ENCODE peak calls at places on chromosomes 13 and 19, in eight cellular contexts. K, Z, G, A, H, E, I and C are unnamed samples.

GRCh38 chr13:39571502-39572092 is 31.4 kb downstream of the LHFPL6 start:
- DNase-seq in G (no peak), H (no peak), I (no peak), E (no peak), A (no peak), K (no peak), Z (no peak), C (no peak)

GRCh38 chr19:49133621-49134454 is 14.5 kb downstream of the PPFIA3 start:
- DNase-seq in E (peak; percentile 33), I (peak; percentile 60), Z (no peak), K (no peak), H (peak; percentile 91), A (no peak), G (no peak), C (peak; percentile 95)

GRCh38 chr19:46660008-46660517 is 919 bp downstream of the DACT3 start:
- DNase-seq in H (no peak), Z (no peak), G (no peak), I (no peak), A (no peak), E (peak; percentile 45), K (peak; percentile 75), C (peak; percentile 77)

GRCh38 chr13:99992912-99993311 is 11.3 kb downstream of the ZIC2 start:
- DNase-seq in K (no peak), E (peak; percentile 47), I (no peak), H (no peak), G (no peak), A (no peak), Z (no peak), C (no peak)

GRCh38 chr19:43699506-43700367 is 16.1 kb upstream of the IRGC start:
- DNase-seq in Z (no peak), G (no peak), I (no peak), H (peak; percentile 70), K (peak; percentile 47), E (peak; percentile 52), A (no peak), C (peak; percentile 91)

GRCh38 chr19:41929536-41930071 is 1.4 kb upstream of the ERFL start:
- DNase-seq in G (no peak), A (no peak), I (no peak), K (no peak), E (no peak), Z (no peak), H (no peak), C (peak; percentile 76)

GRCh38 chr13:44837250-44837649 is 152.0 kb downstream of the NUFIP1 start:
- DNase-seq in G (no peak), I (no peak), Z (no peak), A (no peak), K (no peak), E (peak; percentile 66), H (no peak), C (no peak)

GRCh38 chr19:10636304-10636972 is 11.1 kb downstream of the SLC44A2 start:
- DNase-seq in Z (no peak), K (no peak), E (no peak), I (no peak), G (no peak), H (no peak), A (no peak), C (peak; percentile 83)

GRCh38 chr13:107216046-107216715 is 648.2 kb upstream of the ARGLU1 start:
- DNase-seq in H (no peak), Z (no peak), E (no peak), G (no peak), I (no peak), A (no peak), K (peak; percentile 37), C (no peak)

GRCh38 chr19:10842788-10843187 is 5.4 kb upstream of the C19orf38 start:
- DNase-seq in H (no peak), G (no peak), I (no peak), Z (no peak), K (no peak), E (no peak), A (no peak), C (peak; percentile 30)

GRCh38 chr13:69793803-69794453 is 313.7 kb upstream of the ATXN8OS start:
- DNase-seq in H (no peak), I (no peak), G (no peak), K (peak; percentile 9), E (no peak), Z (no peak), A (no peak), C (peak; percentile 5)

GRCh38 chr13:44128522-44128921 is 245.1 kb upstream of the SERP2 start:
- DNase-seq in K (no peak), G (no peak), A (no peak), I (no peak), Z (peak; percentile 72), H (no peak), E (peak; percentile 85), C (no peak)

GRCh38 chr13:33739254-33739653 is 78.7 kb upstream of the RFC3 start:
- DNase-seq in I (no peak), Z (no peak), E (no peak), H (no peak), A (no peak), K (no peak), G (no peak), C (no peak)

GRCh38 chr13:86554066-86554465 is 754.8 kb upstream of the SLITRK6 start:
- DNase-seq in I (no peak), Z (no peak), A (no peak), K (no peak), E (no peak), H (no peak), G (no peak), C (no peak)

GRCh38 chr13:43132228-43132627 is 108.8 kb downstream of the DNAJC15 start:
- DNase-seq in E (peak; percentile 27), I (no peak), K (peak; percentile 32), Z (no peak), A (no peak), H (no peak), G (no peak), C (peak; percentile 50)

GRCh38 chr13:40171566-40171965 is 494.9 kb downstream of the FOXO1 start:
- DNase-seq in I (no peak), Z (no peak), H (no peak), E (no peak), A (no peak), G (no peak), K (no peak), C (no peak)

GRCh38 chr19:48837586-48838191 is 1.4 kb upstream of the HSD17B14 start:
- DNase-seq in K (no peak), A (no peak), I (no peak), E (no peak), H (no peak), G (no peak), Z (no peak), C (peak; percentile 67)

GRCh38 chr19:16627194-16627927 is 643 bp downstream of the MED26 start:
- DNase-seq in I (peak; percentile 13), H (peak; percentile 71), G (no peak), A (no peak), E (peak; percentile 51), K (no peak), Z (no peak), C (no peak)

GRCh38 chr13:41942462-41943094 is 18.3 kb downstream of the VWA8 start:
- DNase-seq in E (peak; percentile 65), K (peak; percentile 16), I (no peak), A (no peak), G (no peak), Z (no peak), H (no peak), C (peak; percentile 28)

GRCh38 chr19:19260842-19261241 is 12.3 kb downstream of the TM6SF2 start:
- DNase-seq in Z (no peak), I (no peak), G (no peak), K (no peak), E (no peak), H (no peak), A (no peak), C (no peak)
- H3K27me3 ChIP-seq in Z (peaks cover 40% of the 10 kb centered on the region), I (peaks cover 6% of the 10 kb centered on the region), G (peaks cover 49% of the 10 kb centered on the region), K (peaks cover 10% of the 10 kb centered on the region), E (peaks cover 33% of the 10 kb centered on the region), H (peaks cover 42% of the 10 kb centered on the region), A (peaks cover 3% of the 10 kb centered on the region), C (peaks cover 30% of the 10 kb centered on the region)

GRCh38 chr13:26653310-26653709 is 95.8 kb downstream of the WASF3 start:
- DNase-seq in I (no peak), A (no peak), H (no peak), E (peak; percentile 78), K (no peak), Z (no peak), G (no peak), C (no peak)
- H3K27me3 ChIP-seq in I (no peaks in the 10 kb centered on the region), A (no peaks in the 10 kb centered on the region), H (no peaks in the 10 kb centered on the region), E (no peaks in the 10 kb centered on the region), K (no peaks in the 10 kb centered on the region), Z (no peaks in the 10 kb centered on the region), G (no peaks in the 10 kb centered on the region), C (no peaks in the 10 kb centered on the region)

GRCh38 chr19:1676351-1677266 is 24.2 kb upstream of the TCF3 start:
- DNase-seq in K (no peak), A (no peak), E (no peak), Z (no peak), H (no peak), G (no peak), I (no peak), C (peak; percentile 51)
- H3K27me3 ChIP-seq in K (no peaks in the 10 kb centered on the region), A (peaks cover 10% of the 10 kb centered on the region), E (peaks cover 16% of the 10 kb centered on the region), Z (peaks cover 80% of the 10 kb centered on the region), H (peaks cover 84% of the 10 kb centered on the region), G (peaks cover 96% of the 10 kb centered on the region), I (no peaks in the 10 kb centered on the region), C (peaks cover 54% of the 10 kb centered on the region)

GRCh38 chr19:5828661-5829566 is 10.6 kb downstream of the FUT6 start:
- DNase-seq in I (no peak), G (no peak), A (no peak), E (peak; percentile 27), K (no peak), H (no peak), Z (no peak), C (peak; percentile 95)

GRCh38 chr19:5832049-5832448 is 7.5 kb downstream of the FUT6 start:
- DNase-seq in G (no peak), E (no peak), A (no peak), H (no peak), I (no peak), K (no peak), Z (no peak), C (peak; percentile 32)

GRCh38 chr19:5831152-5831551 is 8.3 kb downstream of the FUT6 start:
- DNase-seq in K (no peak), H (no peak), I (no peak), E (no peak), Z (no peak), G (no peak), A (no peak), C (no peak)

GRCh38 chr19:5827891-5828660 is 11.4 kb downstream of the FUT6 start:
- DNase-seq in H (peak; percentile 96), K (no peak), I (peak; percentile 93), G (peak; percentile 46), Z (peak; percentile 17), E (peak; percentile 93), A (peak; percentile 74), C (peak; percentile 100)

DNA sequence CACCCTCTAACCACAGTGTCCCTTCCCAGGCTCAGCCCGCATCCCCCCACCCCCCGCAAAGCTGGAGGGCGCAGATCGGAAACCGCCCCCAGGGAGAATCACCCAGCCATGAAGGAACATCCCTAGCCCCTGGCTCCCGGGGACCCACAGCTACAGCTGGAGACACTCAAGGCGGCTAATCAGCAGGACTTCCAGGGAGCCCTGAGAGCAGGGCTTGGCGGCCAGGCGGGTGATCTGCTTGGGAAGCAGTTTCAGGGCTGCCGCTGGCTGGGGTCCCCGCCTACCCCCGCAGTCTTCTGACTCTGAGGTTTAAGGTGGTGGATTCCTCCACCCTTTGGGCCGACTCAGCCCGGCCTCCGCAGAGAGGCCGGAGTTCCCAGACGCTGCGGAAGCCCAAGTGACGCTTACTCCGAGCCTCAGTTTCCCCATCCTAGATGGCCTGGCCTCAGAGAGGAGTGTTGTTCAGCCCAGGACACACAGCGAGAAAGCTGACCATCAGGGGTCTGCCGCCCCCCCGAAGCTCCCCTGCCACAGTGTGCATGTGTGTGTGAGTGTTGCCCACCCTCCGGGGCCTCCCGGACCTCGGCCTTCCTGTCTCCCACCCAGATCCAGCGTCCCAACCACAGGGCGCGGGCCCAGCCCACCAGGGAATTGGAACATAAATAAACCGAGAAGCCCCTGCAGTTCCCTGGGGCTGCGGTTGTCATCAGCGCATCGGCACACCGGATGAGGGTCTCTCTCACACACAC is 9.8 kb downstream of the FUT6 start:
- DNase-seq in K (no peak), I (no peak), H (no peak), A (no peak), G (no peak), E (no peak), Z (no peak), C (no peak)
- H3K27me3 ChIP-seq in K (no peaks in the 10 kb centered on the region), I (no peaks in the 10 kb centered on the region), H (peaks cover 18% of the 10 kb centered on the region), A (peaks cover 5% of the 10 kb centered on the region), G (peaks cover 63% of the 10 kb centered on the region), E (peaks cover 1% of the 10 kb centered on the region), Z (peaks cover 44% of the 10 kb centered on the region), C (no peaks in the 10 kb centered on the region)